ENCODE peak calls at places on chromosomes 3 and 15, in ten cellular contexts. I is upper lobe of right lung, P is lower lobe of right lung, N is stomach, D is tibial nerve, A is cardiac muscle cell, W is WTC11, J is GM10248, E is hepatocyte, T is left lung. Q is an unnamed sample.

GRCh38 chr3:81920805-81921204 is 159.4 kb upstream of the GBE1 start:
- DNase-seq in N (no peak), J (no peak), A (peak), P (no peak), D (no peak), W (no peak), E (peak), I (no peak), T (no peak), Q (no peak)

GRCh38 chr3:159672728-159673471 is 315.7 kb upstream of the IL12A start:
- DNase-seq in N (no peak), P (no peak), D (no peak), E (no peak), T (no peak), A (no peak), I (no peak), J (no peak), W (no peak), Q (no peak)

GRCh38 chr3:46874430-46874829 is 3.1 kb upstream of the PTH1R start:
- DNase-seq in I (no peak), A (peak), N (no peak), T (no peak), D (no peak), P (no peak), J (peak), E (peak), W (no peak), Q (no peak)

GRCh38 chr15:62125763-62126162 is 39.3 kb downstream of the C2CD4B start:
- DNase-seq in E (peak), D (no peak), A (peak), W (no peak), T (no peak), P (no peak), J (no peak), N (no peak), I (no peak), Q (no peak)

GRCh38 chr3:44993471-44994205 is 17.6 kb downstream of the EXOSC7 start:
- DNase-seq in N (no peak), P (no peak), I (no peak), D (no peak), A (peak), T (no peak), W (no peak), J (no peak), E (peak), Q (no peak)

GRCh38 chr15:64224508-64224907 is 61.7 kb upstream of the PPIB start:
- DNase-seq in W (no peak), N (no peak), P (no peak), T (no peak), E (peak), J (no peak), A (peak), I (no peak), D (peak), Q (no peak)

GRCh38 chr3:52866427-52866826 is 30.9 kb downstream of the STIMATE start:
- DNase-seq in P (no peak), N (no peak), J (no peak), E (no peak), A (no peak), W (no peak), D (no peak), I (no peak), T (no peak), Q (no peak)

GRCh38 chr3:167705840-167706239 is 28.9 kb downstream of the PDCD10 start:
- DNase-seq in W (no peak), D (no peak), T (no peak), P (no peak), I (no peak), E (no peak), J (no peak), N (no peak), A (peak), Q (no peak)

GRCh38 chr15:34721802-34722795 is 32.7 kb downstream of the GJD2 start:
- DNase-seq in T (peak), D (peak), J (no peak), W (peak), N (no peak), E (peak), I (no peak), P (no peak), A (peak), Q (no peak)
- TF ChIP-seq CTCF in T (no peak), D (no peak), J (no peak), W (no peak), N (no peak), E (no peak), I (no peak), P (no peak), A (peak), Q (no peak)

GRCh38 chr15:90388462-90389182 is 580 bp downstream of the IQGAP1 start:
- DNase-seq in E (peak), W (peak), D (peak), P (peak), A (peak), N (peak), I (peak), J (peak), T (peak), Q (peak)
- TF ChIP-seq CTCF in E (no peak), W (no peak), D (no peak), P (no peak), A (no peak), N (no peak), I (no peak), J (peak), T (no peak), Q (no peak)

DNA sequence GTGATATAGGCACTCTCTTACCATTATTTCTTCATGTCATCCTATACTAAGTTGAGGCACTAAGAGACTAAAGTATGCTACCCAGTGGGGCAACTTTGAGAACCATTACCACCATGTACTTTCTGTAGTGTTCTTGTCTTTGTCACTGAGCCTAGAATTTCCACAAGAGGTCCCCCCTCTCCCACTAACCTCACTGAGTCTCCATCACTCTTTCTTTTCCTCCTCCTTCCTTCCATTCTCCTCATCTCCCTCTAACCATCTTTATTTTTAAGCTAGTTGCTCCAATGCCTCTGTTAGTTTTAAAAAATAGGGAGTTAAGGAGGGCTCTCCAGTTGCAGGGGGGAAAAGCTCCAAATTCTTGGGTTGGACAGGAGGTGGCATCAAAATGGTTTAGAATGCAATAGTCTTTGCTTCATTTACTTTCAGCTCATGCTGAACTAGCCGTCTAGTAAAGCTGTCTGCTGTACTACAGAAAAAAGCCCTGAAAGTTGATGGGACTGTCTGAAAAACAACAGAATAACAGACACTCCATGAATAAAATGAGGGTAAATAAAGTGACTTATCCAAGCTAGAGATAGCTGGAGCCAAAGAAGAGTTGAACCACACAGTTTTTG is 85.1 kb upstream of the MYRIP start:
- DNase-seq in T (no peak), D (no peak), N (no peak), P (no peak), J (no peak), I (no peak), W (no peak), A (peak), E (no peak), Q (no peak)
- TF ChIP-seq CTCF in T (no peak), D (no peak), N (peak), P (no peak), J (no peak), I (peak), W (no peak), A (peak), E (peak), Q (no peak)

GRCh38 chr3:185649414-185649813 is 63.3 kb downstream of the SENP2 start:
- DNase-seq in W (no peak), T (no peak), D (no peak), E (no peak), N (no peak), J (no peak), A (peak), P (no peak), I (no peak), Q (no peak)
- TF ChIP-seq CTCF in W (no peak), T (no peak), D (no peak), E (no peak), N (no peak), J (no peak), A (peak), P (no peak), I (no peak), Q (no peak)

DNA sequence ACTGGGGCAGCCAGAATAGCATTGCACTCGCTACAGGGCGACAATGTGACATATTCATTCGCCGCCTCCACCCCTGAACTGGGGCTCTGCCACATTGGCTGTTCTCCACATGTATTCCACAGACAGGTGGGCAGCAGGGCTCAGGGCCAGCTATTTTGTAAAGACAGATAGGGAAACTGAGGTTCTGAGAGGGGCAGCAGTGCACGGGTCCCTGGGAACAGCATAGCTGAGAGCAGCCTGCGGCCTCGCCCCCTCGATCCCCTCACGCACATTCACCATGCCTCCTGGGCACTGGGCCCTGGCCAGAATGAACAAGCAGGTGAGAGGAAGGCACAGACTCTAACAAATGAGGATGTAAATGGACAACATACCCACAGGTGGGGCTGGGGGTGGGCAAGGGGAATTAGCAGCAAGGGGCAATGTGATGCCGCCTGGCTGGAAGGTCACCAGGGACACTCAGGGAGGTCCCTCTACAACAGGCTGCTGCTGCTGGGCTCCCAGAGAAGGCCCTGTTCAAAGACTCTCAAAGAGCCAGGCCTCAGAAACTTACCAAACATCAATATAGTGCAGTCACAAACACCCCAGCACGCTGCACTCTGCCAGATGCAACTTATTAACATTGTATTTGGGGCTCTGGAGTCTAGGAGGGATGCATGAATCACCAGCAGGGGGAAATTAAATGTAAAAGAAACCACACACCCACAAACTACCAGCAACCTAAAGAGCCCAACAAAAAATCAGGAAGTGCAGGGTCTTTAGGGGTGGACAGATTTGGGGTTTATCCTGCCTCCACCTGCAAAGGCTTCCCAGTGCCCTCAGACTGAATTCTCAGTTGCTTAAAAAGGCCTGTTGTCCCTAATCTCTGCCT is 74.8 kb upstream of the SPATA12 start:
- DNase-seq in A (peak), E (no peak), J (no peak), W (no peak), T (no peak), I (no peak), N (no peak), D (no peak), P (no peak), Q (no peak)
- TF ChIP-seq CTCF in A (peak), E (no peak), J (no peak), W (no peak), T (no peak), I (no peak), N (no peak), D (no peak), P (no peak), Q (no peak)

DNA sequence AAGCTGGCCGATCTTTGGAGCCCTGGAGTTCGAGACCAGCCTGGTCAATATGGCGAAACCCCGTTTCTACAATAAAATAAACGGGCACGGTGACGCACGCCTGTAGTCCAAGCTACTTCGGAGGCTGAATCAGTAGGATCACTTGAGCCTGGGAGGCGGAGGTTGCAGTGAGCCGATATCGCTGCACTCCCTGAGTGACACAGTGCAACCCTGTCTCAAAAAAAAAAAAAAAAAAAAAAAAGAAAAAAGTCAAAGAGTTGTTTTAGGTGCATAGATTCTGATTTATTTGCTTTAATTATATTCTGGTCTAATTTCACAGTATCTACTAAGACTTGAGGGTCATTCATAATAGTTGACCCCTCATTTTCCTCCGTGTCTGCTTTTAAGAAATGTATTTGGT is 1.7 kb downstream of the ARL13B start:
- DNase-seq in E (no peak), N (no peak), A (no peak), J (no peak), T (no peak), W (no peak), I (no peak), P (no peak), D (no peak), Q (no peak)
- TF ChIP-seq CTCF in E (no peak), N (no peak), A (no peak), J (no peak), T (no peak), W (no peak), I (no peak), P (no peak), D (no peak), Q (no peak)